ENCODE peak calls at places on chromosomes 4 and X, in six cellular contexts. D is GM23338, N is GM13976, G is mucosa of descending colon, H is mesothelial cell of epicardium, R is type B pancreatic cell. A is an unnamed sample.

GRCh38 chrX:97740886-97741285 is 857.2 kb downstream of the RPA4 start:
- DNase-seq in R (no peak), N (no peak), H (no peak), D (no peak), G (no peak), A (no peak)

GRCh38 chr4:182789588-182789987 is 127.6 kb downstream of the DCTD start:
- DNase-seq in R (no peak), N (no peak), G (no peak), D (no peak), H (no peak), A (no peak)

GRCh38 chr4:6991771-6992557 is 51.2 kb upstream of the TADA2B start:
- DNase-seq in G (no peak), D (no peak), H (no peak), R (peak; percentile 34), N (no peak), A (peak; percentile 22)

GRCh38 chr4:2395038-2395437 is 23.4 kb downstream of the ZFYVE28 start:
- DNase-seq in D (no peak), N (no peak), G (no peak), R (no peak), H (no peak), A (no peak)

GRCh38 chrX:7941390-7942042 is 14.3 kb upstream of the PNPLA4 start:
- DNase-seq in D (peak; percentile 37), R (no peak), H (no peak), G (no peak), N (no peak), A (no peak)

GRCh38 chrX:69412661-69413060 is 91.5 kb upstream of the NALF2 start:
- DNase-seq in R (no peak), D (no peak), G (no peak), N (no peak), H (no peak), A (no peak)

GRCh38 chr4:115145393-115146160 is 32.2 kb upstream of the NDST4 start:
- DNase-seq in N (no peak), H (no peak), R (no peak), D (no peak), G (peak; percentile 50), A (no peak)

GRCh38 chr4:159048166-159048886 is 54.6 kb upstream of the RAPGEF2 start:
- DNase-seq in H (peak; percentile 34), G (peak; percentile 70), R (no peak), N (no peak), D (peak; percentile 63), A (no peak)

GRCh38 chr4:6348408-6348807 is 78.8 kb downstream of the WFS1 start:
- DNase-seq in H (no peak), R (no peak), N (no peak), D (no peak), G (no peak), A (no peak)

GRCh38 chrX:111244238-111244750 is 26.0 kb downstream of the CAPN6 start:
- DNase-seq in R (no peak), D (peak; percentile 35), N (peak; percentile 34), G (no peak), H (no peak), A (no peak)

GRCh38 chr4:3269105-3269927 is 20.4 kb downstream of the MSANTD1 start:
- DNase-seq in D (no peak), R (no peak), N (peak; percentile 20), G (no peak), H (peak; percentile 17), A (no peak)

GRCh38 chr4:113781439-113782040 is 20.0 kb upstream of the CAMK2D start:
- DNase-seq in G (no peak), D (peak; percentile 66), R (no peak), N (peak; percentile 42), H (no peak), A (no peak)

GRCh38 chrX:155956099-155956498 is 41.4 kb upstream of the IL9R start:
- DNase-seq in H (no peak), R (no peak), N (no peak), D (no peak), G (no peak), A (no peak)

GRCh38 chrX:155954793-155955192 is 42.7 kb upstream of the IL9R start:
- DNase-seq in N (no peak), H (no peak), R (no peak), G (no peak), D (no peak), A (no peak)

GRCh38 chrX:155949098-155949497 is 48.4 kb upstream of the IL9R start:
- DNase-seq in H (no peak), N (no peak), D (no peak), G (no peak), R (no peak), A (no peak)

GRCh38 chrX:155953055-155953454 is 44.4 kb upstream of the IL9R start:
- DNase-seq in D (no peak), R (no peak), N (no peak), G (no peak), H (no peak), A (no peak)

DNA sequence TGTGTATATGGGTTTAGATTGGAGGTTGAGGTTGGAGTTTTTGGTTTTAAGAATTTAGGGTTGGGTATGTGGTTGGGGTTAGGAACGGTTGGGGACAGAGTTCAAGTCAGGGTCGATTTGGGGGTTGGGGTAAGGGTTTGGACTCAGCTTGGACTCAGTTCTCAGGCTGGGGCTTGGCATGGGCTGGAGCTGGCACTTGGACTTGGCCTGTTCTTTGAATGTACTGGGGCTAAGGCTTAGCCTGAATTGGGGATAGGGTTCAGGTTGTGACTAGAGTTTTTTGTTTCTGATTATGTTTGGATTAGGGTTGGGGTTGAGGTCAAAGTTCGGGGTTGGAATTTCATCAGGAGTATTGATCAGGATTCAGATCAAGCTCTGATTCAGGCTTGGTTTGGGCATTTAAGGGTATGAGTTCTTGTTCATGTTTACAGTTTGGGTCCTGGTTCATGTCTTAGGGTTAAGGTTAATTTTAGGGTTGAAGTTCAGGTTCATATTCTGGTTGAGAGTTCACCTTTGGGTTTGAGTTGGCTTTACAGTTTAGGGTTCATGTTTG is 46.2 kb upstream of the IL9R start:
- DNase-seq in G (no peak), D (no peak), H (no peak), N (no peak), R (no peak), A (no peak)
- TF ChIP-seq CTCF in G (no peak), D (no peak), H (no peak), N (no peak), R (no peak), A (no peak)

DNA sequence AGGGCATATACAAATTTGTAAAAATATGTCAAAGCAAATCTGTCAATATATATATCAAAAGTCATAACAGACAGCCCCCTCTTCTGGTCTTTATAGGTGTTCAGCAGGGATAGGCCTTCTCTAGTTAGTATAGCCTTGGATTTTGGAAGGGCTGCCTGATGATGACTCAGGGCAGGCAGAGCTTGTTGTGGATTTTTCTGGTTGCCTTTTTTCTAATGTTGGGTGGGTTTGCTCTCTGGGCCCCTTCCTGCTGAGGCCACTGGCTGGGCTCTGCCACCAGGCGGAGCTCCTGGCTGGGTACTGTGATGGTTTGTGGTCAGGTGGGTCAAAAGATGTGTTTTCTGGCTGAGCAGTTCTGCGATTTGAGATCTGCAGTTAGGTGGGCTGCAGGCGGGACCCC is 294.2 kb downstream of the GRIA2 start:
- DNase-seq in R (no peak), H (no peak), D (peak; percentile 72), G (no peak), N (no peak), A (no peak)
- TF ChIP-seq CTCF in R (peak; percentile 51), H (no peak), D (peak; percentile 80), G (no peak), N (no peak), A (no peak)

GRCh38 chr4:29805245-29805644 is 914.9 kb upstream of the PCDH7 start:
- DNase-seq in N (no peak), D (peak; percentile 70), R (no peak), G (no peak), H (no peak), A (no peak)
- TF ChIP-seq CTCF in N (no peak), D (peak; percentile 64), R (peak; percentile 38), G (no peak), H (no peak), A (no peak)

DNA sequence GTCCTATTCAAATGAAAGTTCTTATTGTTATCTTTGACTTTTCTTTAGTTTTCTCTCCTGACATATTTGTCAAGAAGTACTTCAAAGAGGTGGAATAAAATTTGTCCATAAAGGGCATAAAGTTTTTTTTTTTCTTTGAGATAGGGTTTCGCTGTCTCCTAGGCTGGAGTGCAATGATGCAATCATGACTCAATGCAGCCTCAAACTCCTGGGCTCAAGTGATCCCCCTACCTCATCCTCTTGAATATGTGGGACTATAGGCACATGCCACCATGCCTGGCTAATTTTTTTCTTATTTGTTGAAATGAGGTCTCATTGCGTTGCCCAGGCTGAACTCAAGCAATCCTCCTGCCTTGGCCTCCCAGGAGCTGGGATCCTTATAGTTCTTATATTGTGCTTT is 11.4 kb downstream of the POLR2B start:
- DNase-seq in H (no peak), G (no peak), D (no peak), N (no peak), R (no peak), A (no peak)
- TF ChIP-seq CTCF in H (no peak), G (no peak), D (no peak), N (no peak), R (no peak), A (no peak)